ENCODE peak calls at places on chromosomes 3 and 15, in nine cellular contexts. One of them, this sample, is unnamed.

GRCh38 chr15:74040115-74040850 is 42.1 kb downstream of the GOLGA6A start:
- DNase-seq in Right ventricle myocardium superior: no peak
- DNase-seq in AG10803: peak; percentile 98
- DNase-seq in stimulated activated naive CD4-positive, alpha-beta T cell treated with Interleukin-2 at 50 U/mL for 16 hours: no peak
- DNase-seq in AG20443: peak; percentile 94
- DNase-seq in EL: peak; percentile 97
- DNase-seq in SJCRH30: peak; percentile 85
- DNase-seq in T-helper 2 cell: no peak
- DNase-seq in T-helper 1 cell: no peak
- DNase-seq in this sample: peak; percentile 71

GRCh38 chr3:37423825-37424224 is 249.4 kb upstream of the LRRFIP2 start:
- DNase-seq in AG10803: no peak
- DNase-seq in SJCRH30: no peak
- DNase-seq in stimulated activated naive CD4-positive, alpha-beta T cell treated with Interleukin-2 at 50 U/mL for 16 hours: no peak
- DNase-seq in AG20443: no peak
- DNase-seq in T-helper 2 cell: no peak
- DNase-seq in EL: no peak
- DNase-seq in T-helper 1 cell: no peak
- DNase-seq in Right ventricle myocardium superior: no peak
- DNase-seq in this sample: no peak

GRCh38 chr15:101149864-101150722 is 101.8 kb downstream of the CHSY1 start:
- DNase-seq in T-helper 2 cell: no peak
- DNase-seq in SJCRH30: no peak
- DNase-seq in stimulated activated naive CD4-positive, alpha-beta T cell treated with Interleukin-2 at 50 U/mL for 16 hours: no peak
- DNase-seq in AG10803: no peak
- DNase-seq in AG20443: no peak
- DNase-seq in T-helper 1 cell: no peak
- DNase-seq in EL: no peak
- DNase-seq in Right ventricle myocardium superior: no peak
- DNase-seq in this sample: no peak

GRCh38 chr15:64125978-64126377 is 25.6 kb upstream of the SNX22 start:
- DNase-seq in AG20443: no peak
- DNase-seq in SJCRH30: no peak
- DNase-seq in EL: no peak
- DNase-seq in T-helper 2 cell: no peak
- DNase-seq in AG10803: no peak
- DNase-seq in T-helper 1 cell: no peak
- DNase-seq in Right ventricle myocardium superior: no peak
- DNase-seq in stimulated activated naive CD4-positive, alpha-beta T cell treated with Interleukin-2 at 50 U/mL for 16 hours: no peak
- DNase-seq in this sample: no peak

GRCh38 chr3:169227911-169228310 is 435.6 kb downstream of the MECOM start:
- DNase-seq in T-helper 2 cell: peak; percentile 90
- DNase-seq in T-helper 1 cell: no peak
- DNase-seq in AG20443: peak; percentile 81
- DNase-seq in SJCRH30: no peak
- DNase-seq in Right ventricle myocardium superior: no peak
- DNase-seq in EL: peak; percentile 10
- DNase-seq in stimulated activated naive CD4-positive, alpha-beta T cell treated with Interleukin-2 at 50 U/mL for 16 hours: no peak
- DNase-seq in AG10803: peak; percentile 95
- DNase-seq in this sample: no peak

GRCh38 chr3:54087581-54088410 is 34.6 kb upstream of the CACNA2D3 start:
- DNase-seq in AG10803: no peak
- DNase-seq in stimulated activated naive CD4-positive, alpha-beta T cell treated with Interleukin-2 at 50 U/mL for 16 hours: no peak
- DNase-seq in Right ventricle myocardium superior: no peak
- DNase-seq in EL: no peak
- DNase-seq in T-helper 1 cell: no peak
- DNase-seq in SJCRH30: no peak
- DNase-seq in T-helper 2 cell: no peak
- DNase-seq in AG20443: peak; percentile 41
- DNase-seq in this sample: no peak

GRCh38 chr15:80436511-80437307 is 32.5 kb downstream of the ARNT2 start:
- DNase-seq in EL: peak; percentile 64
- DNase-seq in T-helper 1 cell: no peak
- DNase-seq in Right ventricle myocardium superior: no peak
- DNase-seq in SJCRH30: no peak
- DNase-seq in T-helper 2 cell: no peak
- DNase-seq in stimulated activated naive CD4-positive, alpha-beta T cell treated with Interleukin-2 at 50 U/mL for 16 hours: no peak
- DNase-seq in AG20443: peak; percentile 34
- DNase-seq in AG10803: peak; percentile 27
- DNase-seq in this sample: no peak

GRCh38 chr3:149367021-149367840 is 10.2 kb downstream of the TM4SF1 start:
- DNase-seq in Right ventricle myocardium superior: no peak
- DNase-seq in T-helper 2 cell: no peak
- DNase-seq in AG10803: no peak
- DNase-seq in AG20443: no peak
- DNase-seq in T-helper 1 cell: no peak
- DNase-seq in stimulated activated naive CD4-positive, alpha-beta T cell treated with Interleukin-2 at 50 U/mL for 16 hours: no peak
- DNase-seq in SJCRH30: no peak
- DNase-seq in EL: peak; percentile 60
- DNase-seq in this sample: no peak

GRCh38 chr3:24586920-24587319 is 92.3 kb upstream of the THRB start:
- DNase-seq in AG10803: no peak
- DNase-seq in T-helper 2 cell: no peak
- DNase-seq in EL: no peak
- DNase-seq in Right ventricle myocardium superior: no peak
- DNase-seq in SJCRH30: no peak
- DNase-seq in AG20443: no peak
- DNase-seq in stimulated activated naive CD4-positive, alpha-beta T cell treated with Interleukin-2 at 50 U/mL for 16 hours: no peak
- DNase-seq in T-helper 1 cell: no peak
- DNase-seq in this sample: no peak

GRCh38 chr3:169627073-169627472 is 36.4 kb downstream of the MECOM start:
- DNase-seq in SJCRH30: no peak
- DNase-seq in AG10803: no peak
- DNase-seq in stimulated activated naive CD4-positive, alpha-beta T cell treated with Interleukin-2 at 50 U/mL for 16 hours: no peak
- DNase-seq in AG20443: no peak
- DNase-seq in EL: no peak
- DNase-seq in T-helper 1 cell: no peak
- DNase-seq in Right ventricle myocardium superior: no peak
- DNase-seq in T-helper 2 cell: no peak
- DNase-seq in this sample: no peak

GRCh38 chr3:130850044-130850797 is 43.7 kb upstream of the ATP2C1 start:
- DNase-seq in Right ventricle myocardium superior: no peak
- DNase-seq in AG10803: peak; percentile 10
- DNase-seq in SJCRH30: no peak
- DNase-seq in stimulated activated naive CD4-positive, alpha-beta T cell treated with Interleukin-2 at 50 U/mL for 16 hours: peak; percentile 44
- DNase-seq in T-helper 1 cell: peak; percentile 3
- DNase-seq in T-helper 2 cell: peak; percentile 95
- DNase-seq in EL: no peak
- DNase-seq in AG20443: peak; percentile 30
- DNase-seq in this sample: no peak

GRCh38 chr15:65630760-65631159 is 9.0 kb downstream of the SLC24A1 start:
- DNase-seq in Right ventricle myocardium superior: no peak
- DNase-seq in stimulated activated naive CD4-positive, alpha-beta T cell treated with Interleukin-2 at 50 U/mL for 16 hours: no peak
- DNase-seq in EL: no peak
- DNase-seq in AG20443: no peak
- DNase-seq in SJCRH30: no peak
- DNase-seq in T-helper 1 cell: no peak
- DNase-seq in AG10803: no peak
- DNase-seq in T-helper 2 cell: peak; percentile 68
- DNase-seq in this sample: no peak

GRCh38 chr3:180747805-180748361 is 68.6 kb upstream of the CCDC39 start:
- DNase-seq in AG10803: no peak
- DNase-seq in SJCRH30: no peak
- DNase-seq in T-helper 1 cell: no peak
- DNase-seq in Right ventricle myocardium superior: no peak
- DNase-seq in AG20443: no peak
- DNase-seq in EL: no peak
- DNase-seq in stimulated activated naive CD4-positive, alpha-beta T cell treated with Interleukin-2 at 50 U/mL for 16 hours: no peak
- DNase-seq in T-helper 2 cell: no peak
- DNase-seq in this sample: no peak

GRCh38 chr3:138188013-138188352 is 882 bp downstream of the ARMC8 start:
- DNase-seq in AG20443: no peak
- DNase-seq in T-helper 2 cell: peak; percentile 61
- DNase-seq in Right ventricle myocardium superior: no peak
- DNase-seq in AG10803: no peak
- DNase-seq in stimulated activated naive CD4-positive, alpha-beta T cell treated with Interleukin-2 at 50 U/mL for 16 hours: peak; percentile 38
- DNase-seq in SJCRH30: no peak
- DNase-seq in EL: peak; percentile 63
- DNase-seq in T-helper 1 cell: no peak
- DNase-seq in this sample: no peak